ENCODE peak calls at places on chromosomes 16 and 17, in eight cellular contexts. B is ELR, J is DMS 273 treated with DMSO at 0.1 percent for 48 hours, G is NCI-H460, T is thoracic aorta, F is nephron progenitor cell, I is dermis blood vessel endothelial cell, C is NCI-H1417. Y is an unnamed sample.
A peak's percentile ranks its signal among the peaks of the same experiment; 100 is the strongest.

GRCh38 chr16:64240586-64240985 is 881.3 kb downstream of the CDH11 start:
- DNase-seq in G (no peak), B (no peak), I (no peak), C (no peak), J (no peak), T (no peak), F (no peak), Y (no peak)

GRCh38 chr16:17414421-17414820 is 56.3 kb downstream of the XYLT1 start:
- DNase-seq in I (no peak), C (no peak), F (no peak), B (no peak), G (no peak), J (no peak), T (no peak), Y (no peak)

GRCh38 chr17:37829446-37830142 is 84.7 kb upstream of the HNF1B start:
- DNase-seq in G (no peak), T (no peak), C (peak; percentile 12), F (no peak), I (no peak), B (no peak), J (no peak), Y (no peak)

GRCh38 chr17:67241719-67242341 is 3.2 kb downstream of the HELZ start:
- DNase-seq in C (no peak), F (no peak), G (no peak), J (no peak), B (no peak), T (no peak), I (no peak), Y (no peak)

GRCh38 chr17:75219815-75220214 is 14.3 kb downstream of the NUP85 start:
- DNase-seq in I (no peak), B (no peak), J (no peak), C (no peak), G (no peak), F (no peak), T (no peak), Y (no peak)

GRCh38 chr17:6752068-6752909 is 3.6 kb upstream of the XAF1 start:
- DNase-seq in I (peak; percentile 95), C (no peak), G (peak; percentile 9), F (no peak), J (no peak), B (peak; percentile 99), T (peak; percentile 15), Y (no peak)

GRCh38 chr17:49819651-49820050 is 28.2 kb downstream of the TAC4 start:
- DNase-seq in F (no peak), B (no peak), T (no peak), C (no peak), I (no peak), G (no peak), J (no peak), Y (no peak)

GRCh38 chr17:68087851-68088250 is 52.3 kb downstream of the KPNA2 start:
- DNase-seq in T (no peak), J (no peak), B (no peak), G (no peak), C (no peak), F (no peak), I (no peak), Y (no peak)

GRCh38 chr17:37818689-37819088 is 73.8 kb upstream of the HNF1B start:
- DNase-seq in J (no peak), C (peak; percentile 33), I (no peak), B (peak; percentile 57), F (no peak), T (no peak), G (no peak), Y (peak; percentile 79)

GRCh38 chr17:78362671-78363070 is 2.8 kb upstream of the SOCS3 start:
- DNase-seq in B (no peak), F (no peak), G (no peak), I (no peak), J (no peak), T (no peak), C (no peak), Y (no peak)

GRCh38 chr16:70706948-70707465 is 21.2 kb upstream of the MTSS2 start:
- DNase-seq in G (no peak), T (no peak), I (peak; percentile 56), J (no peak), C (no peak), B (peak; percentile 96), F (no peak), Y (no peak)

GRCh38 chr16:19706846-19707245 is 11.2 kb downstream of the KNOP1 start:
- DNase-seq in I (no peak), B (no peak), G (no peak), T (no peak), F (no peak), C (no peak), J (no peak), Y (no peak)

GRCh38 chr16:4936181-4936990 is 562 bp downstream of the PPL start:
- DNase-seq in I (no peak), G (no peak), B (no peak), F (peak; percentile 48), J (no peak), T (no peak), C (peak; percentile 64), Y (peak; percentile 71)

GRCh38 chr17:82380860-82381702 is 9.5 kb downstream of the UTS2R start:
- DNase-seq in I (no peak), J (no peak), G (no peak), C (no peak), F (no peak), T (no peak), B (peak; percentile 16), Y (peak; percentile 84)

GRCh38 chr16:77191259-77191969 is 424 bp downstream of the MON1B start:
- DNase-seq in J (no peak), T (no peak), I (peak; percentile 40), B (peak; percentile 32), G (no peak), C (no peak), F (peak; percentile 29), Y (peak; percentile 53)

GRCh38 chr17:1625507-1626080 is 3.0 kb downstream of the SLC43A2 start:
- DNase-seq in F (no peak), J (no peak), G (no peak), C (no peak), I (no peak), B (no peak), T (no peak), Y (no peak)

GRCh38 chr16:85567101-85567866 is 45.8 kb upstream of the GSE1 start:
- DNase-seq in T (no peak), B (no peak), G (no peak), I (no peak), C (no peak), F (no peak), J (no peak), Y (no peak)

GRCh38 chr16:12575288-12575687 is 228.4 kb downstream of the CPPED1 start:
- DNase-seq in T (no peak), C (peak; percentile 87), B (no peak), F (no peak), I (no peak), G (no peak), J (no peak), Y (no peak)

GRCh38 chr17:27218041-27218440 is 75.9 kb upstream of the WSB1 start:
- DNase-seq in G (no peak), T (no peak), F (no peak), C (no peak), J (no peak), B (no peak), I (no peak), Y (no peak)

GRCh38 chr17:74332763-74333220 is 6.8 kb downstream of the KIF19 start:
- DNase-seq in J (peak; percentile 97), T (no peak), G (no peak), F (no peak), C (peak; percentile 82), I (no peak), B (no peak), Y (peak; percentile 99)

GRCh38 chr17:81924557-81925532 is 2.7 kb downstream of the MAFG start:
- DNase-seq in J (no peak), F (no peak), B (no peak), T (no peak), C (no peak), I (no peak), G (no peak), Y (no peak)

GRCh38 chr17:80855968-80856862 is 135.4 kb upstream of the CHMP6 start:
- DNase-seq in T (peak; percentile 76), I (peak; percentile 97), F (no peak), B (peak; percentile 100), C (no peak), J (no peak), G (peak; percentile 92), Y (peak; percentile 86)

GRCh38 chr16:30778549-30779244 is 8.3 kb downstream of the ZNF629 start:
- DNase-seq in G (no peak), C (no peak), I (no peak), T (no peak), B (no peak), J (no peak), F (peak; percentile 70), Y (no peak)

GRCh38 chr16:58449306-58449705 is 50.6 kb upstream of the NDRG4 start:
- DNase-seq in F (no peak), G (no peak), J (no peak), T (no peak), B (no peak), C (no peak), I (no peak), Y (no peak)

GRCh38 chr17:12107905-12108304 is 87.2 kb downstream of the MAP2K4 start:
- DNase-seq in G (no peak), C (no peak), J (no peak), I (peak; percentile 71), F (no peak), B (peak; percentile 46), T (no peak), Y (peak; percentile 6)

GRCh38 chr16:9908613-9909012 is 273.6 kb downstream of the GRIN2A start:
- DNase-seq in F (peak; percentile 40), T (no peak), J (no peak), G (no peak), C (no peak), B (no peak), I (no peak), Y (no peak)

GRCh38 chr17:67751101-67752074 is 33.7 kb downstream of the NOL11 start:
- DNase-seq in G (no peak), F (no peak), B (no peak), I (no peak), J (peak; percentile 74), T (no peak), C (no peak), Y (peak; percentile 13)

GRCh38 chr17:39927928-39928867 is 666 bp downstream of the LRRC3C start:
- DNase-seq in G (no peak), F (peak; percentile 32), J (no peak), C (no peak), I (peak; percentile 41), B (peak; percentile 24), T (no peak), Y (peak; percentile 62)

GRCh38 chr17:4498461-4499397 is at the start of gene SPNS2:
- DNase-seq in I (peak; percentile 83), J (peak; percentile 19), C (peak; percentile 66), F (peak; percentile 80), T (no peak), G (peak; percentile 45), B (peak; percentile 35), Y (peak; percentile 87)

GRCh38 chr17:8828517-8828875 is 29.3 kb upstream of the MFSD6L start:
- DNase-seq in T (no peak), F (no peak), G (no peak), B (no peak), J (no peak), C (no peak), I (no peak), Y (no peak)

GRCh38 chr17:64326420-64327054 is 63.5 kb upstream of the TEX2 start:
- DNase-seq in G (peak; percentile 36), C (no peak), T (peak; percentile 33), J (no peak), F (no peak), I (peak; percentile 71), B (peak; percentile 60), Y (no peak)

GRCh38 chr16:55056585-55057520 is 126.2 kb downstream of the IRX5 start:
- DNase-seq in I (no peak), T (no peak), G (no peak), J (peak; percentile 38), C (peak; percentile 11), B (no peak), F (peak; percentile 79), Y (no peak)

Y was measured in DMS53.